ENCODE peak calls at places on chromosome 1, in nine cellular contexts. One of them, this sample, is unnamed.
A peak's percentile ranks its signal among the peaks of the same experiment; 100 is the strongest.

GRCh38 chr1:190373705-190374336 is 103.8 kb downstream of the BRINP3 start:
- DNase-seq in NCI-H1105 treated with DMSO at 0.1 percent for 48 hours: no peak
- DNase-seq in T-cell: no peak
- DNase-seq in left colon: no peak
- DNase-seq in NCI-H774: no peak
- DNase-seq in occipital lobe: no peak
- DNase-seq in right cardiac atrium: no peak
- DNase-seq in PC-9: no peak
- DNase-seq in vagina: no peak
- DNase-seq in this sample: no peak

GRCh38 chr1:232111616-232112015 is 485.0 kb downstream of the DISC1 start:
- DNase-seq in right cardiac atrium: no peak
- DNase-seq in occipital lobe: no peak
- DNase-seq in left colon: no peak
- DNase-seq in vagina: no peak
- DNase-seq in T-cell: no peak
- DNase-seq in NCI-H1105 treated with DMSO at 0.1 percent for 48 hours: no peak
- DNase-seq in NCI-H774: no peak
- DNase-seq in PC-9: no peak
- DNase-seq in this sample: no peak

GRCh38 chr1:209160230-209160629 is 423.3 kb upstream of the CAMK1G start:
- DNase-seq in right cardiac atrium: no peak
- DNase-seq in PC-9: no peak
- DNase-seq in occipital lobe: no peak
- DNase-seq in left colon: no peak
- DNase-seq in NCI-H774: no peak
- DNase-seq in vagina: no peak
- DNase-seq in NCI-H1105 treated with DMSO at 0.1 percent for 48 hours: no peak
- DNase-seq in T-cell: no peak
- DNase-seq in this sample: no peak

GRCh38 chr1:8424539-8425116 is 106.7 kb downstream of the SLC45A1 start:
- DNase-seq in NCI-H774: no peak
- DNase-seq in right cardiac atrium: peak; percentile 71
- DNase-seq in vagina: no peak
- DNase-seq in PC-9: peak; percentile 56
- DNase-seq in left colon: peak; percentile 81
- DNase-seq in occipital lobe: no peak
- DNase-seq in NCI-H1105 treated with DMSO at 0.1 percent for 48 hours: peak; percentile 29
- DNase-seq in T-cell: peak; percentile 41
- DNase-seq in this sample: peak; percentile 82

GRCh38 chr1:119688810-119689209 is 22.9 kb upstream of the PHGDH start:
- DNase-seq in NCI-H774: no peak
- DNase-seq in PC-9: no peak
- DNase-seq in T-cell: no peak
- DNase-seq in right cardiac atrium: no peak
- DNase-seq in left colon: no peak
- DNase-seq in vagina: no peak
- DNase-seq in occipital lobe: no peak
- DNase-seq in NCI-H1105 treated with DMSO at 0.1 percent for 48 hours: no peak
- DNase-seq in this sample: no peak

GRCh38 chr1:21939650-21940374 is 2.7 kb upstream of the HSPG2 start:
- DNase-seq in NCI-H774: no peak
- DNase-seq in vagina: no peak
- DNase-seq in left colon: peak; percentile 82
- DNase-seq in NCI-H1105 treated with DMSO at 0.1 percent for 48 hours: peak; percentile 41
- DNase-seq in right cardiac atrium: peak; percentile 94
- DNase-seq in PC-9: peak; percentile 74
- DNase-seq in T-cell: no peak
- DNase-seq in occipital lobe: peak; percentile 55
- DNase-seq in this sample: peak; percentile 93

GRCh38 chr1:155834296-155834926 is 22.6 kb downstream of the GON4L start:
- DNase-seq in NCI-H774: no peak
- DNase-seq in left colon: no peak
- DNase-seq in T-cell: no peak
- DNase-seq in occipital lobe: no peak
- DNase-seq in vagina: no peak
- DNase-seq in PC-9: peak; percentile 2
- DNase-seq in right cardiac atrium: no peak
- DNase-seq in NCI-H1105 treated with DMSO at 0.1 percent for 48 hours: no peak
- DNase-seq in this sample: no peak

GRCh38 chr1:36154765-36155559 is 998 bp upstream of the MAP7D1 start:
- DNase-seq in left colon: no peak
- DNase-seq in occipital lobe: no peak
- DNase-seq in NCI-H774: no peak
- DNase-seq in right cardiac atrium: peak; percentile 88
- DNase-seq in T-cell: no peak
- DNase-seq in vagina: no peak
- DNase-seq in PC-9: peak; percentile 23
- DNase-seq in NCI-H1105 treated with DMSO at 0.1 percent for 48 hours: no peak
- DNase-seq in this sample: no peak

GRCh38 chr1:171940373-171940772 is 99.1 kb downstream of the DNM3 start:
- DNase-seq in NCI-H1105 treated with DMSO at 0.1 percent for 48 hours: no peak
- DNase-seq in vagina: no peak
- DNase-seq in right cardiac atrium: no peak
- DNase-seq in left colon: no peak
- DNase-seq in T-cell: no peak
- DNase-seq in occipital lobe: no peak
- DNase-seq in NCI-H774: no peak
- DNase-seq in PC-9: no peak
- DNase-seq in this sample: no peak

GRCh38 chr1:218572046-218572445 is 226.9 kb downstream of the TGFB2 start:
- DNase-seq in left colon: no peak
- DNase-seq in T-cell: no peak
- DNase-seq in NCI-H774: no peak
- DNase-seq in NCI-H1105 treated with DMSO at 0.1 percent for 48 hours: no peak
- DNase-seq in occipital lobe: no peak
- DNase-seq in right cardiac atrium: no peak
- DNase-seq in PC-9: no peak
- DNase-seq in vagina: no peak
- DNase-seq in this sample: no peak

GRCh38 chr1:232655041-232655745 is 25.3 kb upstream of the SIPA1L2 start:
- DNase-seq in NCI-H774: no peak
- DNase-seq in vagina: no peak
- DNase-seq in PC-9: no peak
- DNase-seq in occipital lobe: no peak
- DNase-seq in T-cell: no peak
- DNase-seq in left colon: no peak
- DNase-seq in right cardiac atrium: no peak
- DNase-seq in NCI-H1105 treated with DMSO at 0.1 percent for 48 hours: no peak
- DNase-seq in this sample: no peak

GRCh38 chr1:197958438-197958837 is 41.3 kb downstream of the LHX9 start:
- DNase-seq in NCI-H1105 treated with DMSO at 0.1 percent for 48 hours: peak; percentile 98
- DNase-seq in occipital lobe: no peak
- DNase-seq in NCI-H774: peak; percentile 74
- DNase-seq in vagina: no peak
- DNase-seq in PC-9: no peak
- DNase-seq in right cardiac atrium: no peak
- DNase-seq in left colon: no peak
- DNase-seq in T-cell: no peak
- DNase-seq in this sample: no peak

GRCh38 chr1:182370532-182370931 is 21.1 kb downstream of the GLUL start:
- DNase-seq in PC-9: no peak
- DNase-seq in NCI-H1105 treated with DMSO at 0.1 percent for 48 hours: no peak
- DNase-seq in T-cell: no peak
- DNase-seq in left colon: no peak
- DNase-seq in vagina: no peak
- DNase-seq in right cardiac atrium: no peak
- DNase-seq in occipital lobe: no peak
- DNase-seq in NCI-H774: no peak
- DNase-seq in this sample: no peak

GRCh38 chr1:209207701-209208286 is 375.7 kb upstream of the CAMK1G start:
- DNase-seq in occipital lobe: peak; percentile 75
- DNase-seq in right cardiac atrium: peak; percentile 83
- DNase-seq in left colon: no peak
- DNase-seq in NCI-H774: peak; percentile 71
- DNase-seq in NCI-H1105 treated with DMSO at 0.1 percent for 48 hours: peak; percentile 75
- DNase-seq in T-cell: no peak
- DNase-seq in PC-9: peak; percentile 47
- DNase-seq in vagina: no peak
- DNase-seq in this sample: no peak

GRCh38 chr1:17099941-17100340 is 19.3 kb downstream of the PADI2 start:
- DNase-seq in left colon: no peak
- DNase-seq in NCI-H774: no peak
- DNase-seq in right cardiac atrium: no peak
- DNase-seq in vagina: no peak
- DNase-seq in T-cell: no peak
- DNase-seq in NCI-H1105 treated with DMSO at 0.1 percent for 48 hours: no peak
- DNase-seq in occipital lobe: no peak
- DNase-seq in PC-9: no peak
- DNase-seq in this sample: no peak

GRCh38 chr1:93614550-93615200 is 67.0 kb downstream of the BCAR3 start:
- DNase-seq in left colon: peak; percentile 83
- DNase-seq in T-cell: no peak
- DNase-seq in right cardiac atrium: no peak
- DNase-seq in occipital lobe: no peak
- DNase-seq in NCI-H774: no peak
- DNase-seq in vagina: no peak
- DNase-seq in PC-9: no peak
- DNase-seq in NCI-H1105 treated with DMSO at 0.1 percent for 48 hours: peak; percentile 24
- DNase-seq in this sample: no peak

GRCh38 chr1:216325336-216325735 is 97.9 kb downstream of the USH2A start:
- DNase-seq in NCI-H774: no peak
- DNase-seq in PC-9: no peak
- DNase-seq in occipital lobe: no peak
- DNase-seq in right cardiac atrium: no peak
- DNase-seq in T-cell: no peak
- DNase-seq in NCI-H1105 treated with DMSO at 0.1 percent for 48 hours: no peak
- DNase-seq in vagina: no peak
- DNase-seq in left colon: no peak
- DNase-seq in this sample: no peak

GRCh38 chr1:153518562-153518961 is 17.2 kb downstream of the S100A6 start:
- DNase-seq in PC-9: no peak
- DNase-seq in left colon: no peak
- DNase-seq in NCI-H1105 treated with DMSO at 0.1 percent for 48 hours: no peak
- DNase-seq in vagina: no peak
- DNase-seq in T-cell: no peak
- DNase-seq in occipital lobe: no peak
- DNase-seq in right cardiac atrium: no peak
- DNase-seq in NCI-H774: no peak
- DNase-seq in this sample: no peak

GRCh38 chr1:55974714-55975441 is 604.5 kb downstream of the PLPP3 start:
- DNase-seq in left colon: no peak
- DNase-seq in NCI-H774: no peak
- DNase-seq in vagina: no peak
- DNase-seq in PC-9: no peak
- DNase-seq in NCI-H1105 treated with DMSO at 0.1 percent for 48 hours: no peak
- DNase-seq in T-cell: no peak
- DNase-seq in right cardiac atrium: no peak
- DNase-seq in occipital lobe: no peak
- DNase-seq in this sample: no peak

GRCh38 chr1:60283690-60284089 is 210.1 kb upstream of the C1orf87 start:
- DNase-seq in NCI-H774: no peak
- DNase-seq in vagina: no peak
- DNase-seq in left colon: no peak
- DNase-seq in PC-9: no peak
- DNase-seq in right cardiac atrium: no peak
- DNase-seq in occipital lobe: no peak
- DNase-seq in NCI-H1105 treated with DMSO at 0.1 percent for 48 hours: no peak
- DNase-seq in T-cell: no peak
- DNase-seq in this sample: no peak

GRCh38 chr1:108842525-108843181 is 14.2 kb downstream of the AKNAD1 start:
- DNase-seq in NCI-H1105 treated with DMSO at 0.1 percent for 48 hours: no peak
- DNase-seq in left colon: no peak
- DNase-seq in T-cell: no peak
- DNase-seq in PC-9: no peak
- DNase-seq in occipital lobe: no peak
- DNase-seq in vagina: no peak
- DNase-seq in NCI-H774: no peak
- DNase-seq in right cardiac atrium: no peak
- DNase-seq in this sample: no peak

GRCh38 chr1:26474824-26475223 is 2.6 kb downstream of the HMGN2 start:
- DNase-seq in NCI-H1105 treated with DMSO at 0.1 percent for 48 hours: no peak
- DNase-seq in occipital lobe: no peak
- DNase-seq in NCI-H774: no peak
- DNase-seq in right cardiac atrium: no peak
- DNase-seq in T-cell: no peak
- DNase-seq in vagina: no peak
- DNase-seq in PC-9: no peak
- DNase-seq in left colon: no peak
- DNase-seq in this sample: no peak

GRCh38 chr1:150615346-150616201 is 13.8 kb downstream of the ENSA start:
- DNase-seq in left colon: no peak
- DNase-seq in vagina: no peak
- DNase-seq in NCI-H774: no peak
- DNase-seq in right cardiac atrium: no peak
- DNase-seq in T-cell: no peak
- DNase-seq in occipital lobe: no peak
- DNase-seq in PC-9: no peak
- DNase-seq in NCI-H1105 treated with DMSO at 0.1 percent for 48 hours: no peak
- DNase-seq in this sample: no peak

GRCh38 chr1:19452221-19452663 is 33.1 kb downstream of the CAPZB start:
- DNase-seq in T-cell: no peak
- DNase-seq in vagina: no peak
- DNase-seq in right cardiac atrium: peak; percentile 87
- DNase-seq in NCI-H1105 treated with DMSO at 0.1 percent for 48 hours: no peak
- DNase-seq in PC-9: no peak
- DNase-seq in occipital lobe: no peak
- DNase-seq in NCI-H774: no peak
- DNase-seq in left colon: no peak
- DNase-seq in this sample: no peak

GRCh38 chr1:203636306-203636705 is 9.7 kb downstream of the ATP2B4 start:
- DNase-seq in NCI-H774: no peak
- DNase-seq in NCI-H1105 treated with DMSO at 0.1 percent for 48 hours: no peak
- DNase-seq in vagina: no peak
- DNase-seq in occipital lobe: no peak
- DNase-seq in PC-9: no peak
- DNase-seq in left colon: no peak
- DNase-seq in right cardiac atrium: peak; percentile 71
- DNase-seq in T-cell: no peak
- DNase-seq in this sample: no peak

GRCh38 chr1:43137445-43138052 is 34.5 kb downstream of the EBNA1BP2 start:
- DNase-seq in T-cell: no peak
- DNase-seq in left colon: no peak
- DNase-seq in occipital lobe: no peak
- DNase-seq in NCI-H774: no peak
- DNase-seq in PC-9: no peak
- DNase-seq in right cardiac atrium: no peak
- DNase-seq in vagina: no peak
- DNase-seq in NCI-H1105 treated with DMSO at 0.1 percent for 48 hours: no peak
- DNase-seq in this sample: no peak

GRCh38 chr1:155455588-155456195 is 106.9 kb downstream of the ASH1L start:
- DNase-seq in right cardiac atrium: no peak
- DNase-seq in left colon: no peak
- DNase-seq in T-cell: no peak
- DNase-seq in vagina: no peak
- DNase-seq in NCI-H774: no peak
- DNase-seq in PC-9: no peak
- DNase-seq in occipital lobe: no peak
- DNase-seq in NCI-H1105 treated with DMSO at 0.1 percent for 48 hours: no peak
- DNase-seq in this sample: no peak

GRCh38 chr1:218123968-218124367 is 161.1 kb upstream of the RRP15 start:
- DNase-seq in NCI-H774: no peak
- DNase-seq in T-cell: no peak
- DNase-seq in NCI-H1105 treated with DMSO at 0.1 percent for 48 hours: no peak
- DNase-seq in vagina: no peak
- DNase-seq in occipital lobe: no peak
- DNase-seq in PC-9: no peak
- DNase-seq in right cardiac atrium: no peak
- DNase-seq in left colon: no peak
- DNase-seq in this sample: no peak

GRCh38 chr1:178308438-178308837 is 188.3 kb downstream of the CLEC20A start:
- DNase-seq in right cardiac atrium: no peak
- DNase-seq in PC-9: no peak
- DNase-seq in NCI-H774: no peak
- DNase-seq in occipital lobe: no peak
- DNase-seq in left colon: no peak
- DNase-seq in T-cell: no peak
- DNase-seq in vagina: no peak
- DNase-seq in NCI-H1105 treated with DMSO at 0.1 percent for 48 hours: no peak
- DNase-seq in this sample: no peak

GRCh38 chr1:115228191-115228590 is 109.9 kb downstream of the NGF start:
- DNase-seq in NCI-H774: no peak
- DNase-seq in T-cell: no peak
- DNase-seq in left colon: no peak
- DNase-seq in right cardiac atrium: no peak
- DNase-seq in vagina: no peak
- DNase-seq in NCI-H1105 treated with DMSO at 0.1 percent for 48 hours: no peak
- DNase-seq in occipital lobe: no peak
- DNase-seq in PC-9: no peak
- DNase-seq in this sample: no peak

GRCh38 chr1:109617291-109617801 is 2.1 kb downstream of the GNAT2 start:
- DNase-seq in NCI-H1105 treated with DMSO at 0.1 percent for 48 hours: no peak
- DNase-seq in right cardiac atrium: no peak
- DNase-seq in PC-9: peak; percentile 26
- DNase-seq in T-cell: no peak
- DNase-seq in NCI-H774: no peak
- DNase-seq in vagina: no peak
- DNase-seq in occipital lobe: no peak
- DNase-seq in left colon: no peak
- DNase-seq in this sample: no peak

This sample was measured in cardiac septum.